ENCODE peak calls at places on chromosomes 5 and 9, in nine cellular contexts. D is fibroblast of the conjunctiva; S is GM23338; A is CD8-positive, alpha-beta memory T cell; Y is transverse colon; L is GM06990; T is GM20000; E is GM12864; W is Ammon's horn. X is an unnamed sample.

GRCh38 chr5:14399054-14399657 is 182.4 kb upstream of the OTULINL start:
- DNase-seq in E (no peak), A (no peak), S (peak; percentile 72), Y (no peak), D (peak; percentile 68), L (no peak), W (peak; percentile 60), T (peak; percentile 42), X (no peak)

GRCh38 chr9:93209097-93209496 is 25.2 kb downstream of the WNK2 start:
- DNase-seq in T (no peak), S (no peak), D (no peak), A (peak; percentile 19), Y (peak; percentile 83), L (no peak), W (no peak), E (no peak), X (no peak)

GRCh38 chr9:38284768-38285080 is 107.8 kb upstream of the ALDH1B1 start:
- DNase-seq in E (no peak), W (no peak), L (no peak), D (no peak), Y (no peak), T (no peak), S (peak; percentile 63), A (no peak), X (no peak)

GRCh38 chr5:71705416-71705815 is 13.7 kb upstream of the CARTPT start:
- DNase-seq in T (no peak), W (no peak), E (no peak), D (no peak), L (no peak), Y (no peak), A (no peak), S (no peak), X (no peak)

GRCh38 chr5:173643964-173644363 is 27.5 kb upstream of the BOD1 start:
- DNase-seq in Y (no peak), A (no peak), D (no peak), E (peak; percentile 36), W (peak; percentile 89), T (peak; percentile 53), S (peak; percentile 90), L (peak; percentile 41), X (peak; percentile 44)

GRCh38 chr9:134565316-134565915 is 76.2 kb upstream of the COL5A1 start:
- DNase-seq in W (no peak), E (no peak), L (no peak), S (no peak), Y (no peak), T (no peak), D (no peak), A (no peak), X (no peak)

GRCh38 chr9:97419315-97419867 is 7.5 kb downstream of the TDRD7 start:
- DNase-seq in E (no peak), D (peak; percentile 47), L (no peak), T (no peak), Y (no peak), W (no peak), S (no peak), A (no peak), X (no peak)

GRCh38 chr9:32524558-32525461 is 1.2 kb downstream of the RIGI start:
- DNase-seq in L (peak; percentile 37), E (no peak), D (no peak), Y (no peak), A (no peak), S (peak; percentile 67), W (no peak), T (no peak), X (peak; percentile 9)

GRCh38 chr5:4994994-4995393 is 145.1 kb upstream of the ADAMTS16 start:
- DNase-seq in S (no peak), D (no peak), A (no peak), W (no peak), E (no peak), Y (no peak), T (no peak), L (no peak), X (no peak)

GRCh38 chr5:14148890-14149671 is 5.9 kb downstream of the TRIO start:
- DNase-seq in D (no peak), Y (peak; percentile 32), T (no peak), S (peak; percentile 57), E (no peak), A (no peak), W (no peak), L (no peak), X (no peak)

GRCh38 chr5:979100-979817 is 29.3 kb upstream of the NKD2 start:
- DNase-seq in S (no peak), T (no peak), W (no peak), D (no peak), Y (no peak), E (no peak), A (no peak), L (no peak), X (no peak)

GRCh38 chr9:28866951-28867350 is 1293.7 kb upstream of the C9orf72 start:
- DNase-seq in W (peak; percentile 9), Y (no peak), T (no peak), L (no peak), S (no peak), E (no peak), A (no peak), D (no peak), X (no peak)

GRCh38 chr9:99593621-99594020 is 228.1 kb upstream of the NR4A3 start:
- DNase-seq in L (no peak), Y (no peak), W (no peak), T (no peak), E (no peak), D (no peak), S (no peak), A (no peak), X (no peak)

GRCh38 chr5:8829322-8830029 is 716.4 kb downstream of the SEMA5A start:
- DNase-seq in T (no peak), L (no peak), W (no peak), D (peak; percentile 95), A (no peak), Y (no peak), S (no peak), E (no peak), X (no peak)

GRCh38 chr5:14428302-14429081 is 153.1 kb upstream of the OTULINL start:
- DNase-seq in E (no peak), A (no peak), S (no peak), W (no peak), L (no peak), Y (no peak), T (no peak), D (no peak), X (no peak)

GRCh38 chr9:126989847-126990821 is 75.6 kb downstream of the RALGPS1 start:
- DNase-seq in A (no peak), Y (peak; percentile 53), W (peak; percentile 67), E (no peak), T (no peak), S (peak; percentile 51), D (peak; percentile 8), L (no peak), X (no peak)

GRCh38 chr5:127163750-127164149 is 90.4 kb upstream of the C5orf63 start:
- DNase-seq in A (no peak), Y (no peak), D (no peak), W (no peak), T (no peak), L (no peak), E (no peak), S (no peak), X (no peak)

GRCh38 chr5:122882836-122883235 is 37.4 kb downstream of the SNX24 start:
- DNase-seq in A (no peak), L (no peak), D (no peak), T (peak; percentile 14), S (no peak), W (no peak), E (no peak), Y (no peak), X (no peak)

GRCh38 chr9:133433351-133433843 is 11.2 kb downstream of the ADAMTS13 start:
- DNase-seq in L (no peak), S (peak; percentile 14), E (no peak), T (no peak), Y (no peak), A (no peak), W (no peak), D (no peak), X (no peak)

GRCh38 chr9:81393985-81394811 is 295.1 kb downstream of the TLE1 start:
- DNase-seq in L (no peak), Y (no peak), S (no peak), D (peak; percentile 17), A (no peak), W (no peak), E (no peak), T (no peak), X (no peak)

GRCh38 chr5:10352404-10353240 is 873 bp upstream of the MARCHF6 start:
- DNase-seq in A (no peak), D (no peak), L (no peak), W (peak; percentile 70), S (peak; percentile 64), Y (no peak), E (peak; percentile 48), T (no peak), X (peak; percentile 28)

GRCh38 chr9:92614763-92615441 is 55.0 kb downstream of the IPPK start:
- DNase-seq in S (no peak), W (peak; percentile 58), D (no peak), A (no peak), L (no peak), T (no peak), E (no peak), Y (no peak), X (no peak)

GRCh38 chr9:95018099-95018927 is 291.8 kb downstream of the AOPEP start:
- DNase-seq in E (no peak), L (no peak), Y (no peak), A (no peak), D (peak; percentile 56), W (no peak), T (peak; percentile 42), S (peak; percentile 20), X (no peak)

GRCh38 chr5:181037365-181037861 is 2.7 kb upstream of the BTNL9 start:
- DNase-seq in D (no peak), S (peak; percentile 30), L (no peak), W (no peak), E (no peak), T (no peak), Y (no peak), A (no peak), X (no peak)

GRCh38 chr5:165579911-165580310 is 2074.5 kb downstream of the MAT2B start:
- DNase-seq in S (no peak), L (no peak), A (no peak), D (no peak), Y (no peak), E (no peak), T (no peak), W (no peak), X (no peak)

GRCh38 chr5:135236951-135237791 is 161.9 kb downstream of the MACROH2A1 start:
- DNase-seq in Y (no peak), L (no peak), D (no peak), E (no peak), S (no peak), T (no peak), W (no peak), A (no peak), X (no peak)

GRCh38 chr5:98631311-98632054 is 142.0 kb upstream of the RGMB start:
- DNase-seq in W (no peak), A (no peak), S (no peak), E (no peak), Y (no peak), D (peak; percentile 14), T (no peak), L (no peak), X (no peak)

GRCh38 chr5:156379198-156379597 is 52.2 kb downstream of the SGCD start:
- DNase-seq in W (no peak), T (no peak), A (no peak), L (no peak), Y (no peak), E (no peak), S (no peak), D (no peak), X (no peak)

GRCh38 chr9:134830126-134830525 is 50.5 kb upstream of the FCN2 start:
- DNase-seq in D (no peak), W (peak; percentile 44), S (no peak), L (no peak), Y (no peak), E (no peak), A (no peak), T (no peak), X (no peak)

GRCh38 chr9:13800776-13801175 is 513.2 kb downstream of the NFIB start:
- DNase-seq in W (no peak), E (no peak), L (no peak), S (no peak), T (no peak), D (no peak), Y (no peak), A (no peak), X (no peak)

GRCh38 chr5:137660349-137660817 is 75.5 kb downstream of the KLHL3 start:
- DNase-seq in T (peak; percentile 68), S (peak; percentile 94), E (peak; percentile 65), A (peak; percentile 76), D (peak; percentile 56), W (peak; percentile 85), Y (peak; percentile 74), L (peak; percentile 48), X (peak; percentile 40)

X was measured in GM12878.